ENCODE peak calls at places on chromosomes 6 and 20, in four cellular contexts. V, Q, D and K are unnamed samples.

GRCh38 chr6:73455865-73456629 is 4.0 kb upstream of the CGAS start:
- DNase-seq in V (no peak), D (no peak), Q (peak), K (no peak)

GRCh38 chr20:44017905-44018683 is 103.4 kb downstream of the TOX2 start:
- DNase-seq in Q (peak), D (no peak), V (no peak), K (no peak)

GRCh38 chr20:19482726-19483125 is 270.3 kb downstream of the SLC24A3 start:
- DNase-seq in D (no peak), Q (no peak), V (no peak), K (no peak)

GRCh38 chr20:9408422-9409300 is 105.7 kb upstream of the LAMP5 start:
- DNase-seq in Q (peak), V (no peak), D (no peak), K (no peak)

GRCh38 chr6:26003102-26003694 is 40.6 kb downstream of the TRIM38 start:
- DNase-seq in V (peak), Q (peak), D (peak), K (peak)

GRCh38 chr20:8428988-8429387 is 296.9 kb downstream of the PLCB1 start:
- DNase-seq in V (no peak), D (no peak), Q (no peak), K (no peak)

GRCh38 chr6:141946502-141946901 is 186.2 kb upstream of the GJE1 start:
- DNase-seq in V (no peak), D (no peak), Q (no peak), K (no peak)

GRCh38 chr20:46130534-46130933 is 12.4 kb downstream of the CD40 start:
- DNase-seq in D (no peak), V (no peak), Q (no peak), K (no peak)

GRCh38 chr6:16623029-16623653 is 138.1 kb downstream of the ATXN1 start:
- DNase-seq in V (no peak), Q (peak), D (no peak), K (no peak)

GRCh38 chr6:24547243-24547642 is 52.5 kb downstream of the ALDH5A1 start:
- DNase-seq in D (peak), V (peak), Q (no peak), K (peak)

GRCh38 chr20:31236953-31237352 is 20.5 kb upstream of the DEFB115 start:
- DNase-seq in D (no peak), V (no peak), Q (no peak), K (no peak)

GRCh38 chr6:156697224-156697623 is 80.0 kb upstream of the ARID1B start:
- DNase-seq in V (no peak), D (no peak), Q (no peak), K (no peak)

GRCh38 chr20:12700701-12701100 is 308.1 kb upstream of the SPTLC3 start:
- DNase-seq in Q (no peak), V (peak), D (no peak), K (no peak)

GRCh38 chr6:116277124-116277523 is 2.6 kb downstream of the TSPYL1 start:
- DNase-seq in Q (no peak), V (no peak), D (no peak), K (peak)

GRCh38 chr6:47529734-47530133 is 52.1 kb downstream of the CD2AP start:
- DNase-seq in D (no peak), Q (no peak), V (no peak), K (peak)

GRCh38 chr6:107561325-107561724 is 71.4 kb downstream of the SOBP start:
- DNase-seq in D (no peak), Q (no peak), V (no peak), K (no peak)

GRCh38 chr6:36631326-36632046 is 37.3 kb downstream of the SRSF3 start:
- DNase-seq in V (no peak), D (no peak), Q (no peak), K (no peak)

GRCh38 chr6:19268718-19269117 is 568.5 kb upstream of the ID4 start:
- DNase-seq in Q (no peak), V (no peak), D (no peak), K (no peak)

GRCh38 chr6:626236-626635 is 30.7 kb downstream of the HUS1B start:
- DNase-seq in V (no peak), D (no peak), Q (peak), K (no peak)

GRCh38 chr6:32668226-32668747 is 1.8 kb upstream of the HLA-DQB1 start:
- DNase-seq in V (peak), D (no peak), Q (peak), K (peak)

GRCh38 chr20:58621906-58622548 is 29.1 kb upstream of the STX16 start:
- DNase-seq in D (no peak), V (no peak), Q (no peak), K (no peak)

GRCh38 chr20:6705920-6706500 is 61.5 kb upstream of the BMP2 start:
- DNase-seq in V (no peak), Q (no peak), D (no peak), K (no peak)

GRCh38 chr6:78942451-78942850 is 75.1 kb downstream of the IRAK1BP1 start:
- DNase-seq in V (no peak), Q (peak), D (no peak), K (no peak)

GRCh38 chr6:135537782-135538301 is 40.3 kb upstream of the AHI1 start:
- DNase-seq in V (no peak), D (no peak), Q (peak), K (peak)

GRCh38 chr20:58718121-58718563 is 25.5 kb downstream of the NPEPL1 start:
- DNase-seq in D (peak), Q (no peak), V (peak), K (no peak)

GRCh38 chr20:25503946-25504345 is 81.4 kb downstream of the NINL start:
- DNase-seq in V (no peak), D (no peak), Q (no peak), K (no peak)

GRCh38 chr20:50520222-50520877 is 10.2 kb downstream of the PTPN1 start:
- DNase-seq in Q (no peak), D (no peak), V (no peak), K (no peak)

GRCh38 chr6:167930300-167930699 is 67.2 kb upstream of the KIF25 start:
- DNase-seq in D (no peak), V (no peak), Q (peak), K (no peak)

GRCh38 chr6:150729188-150729748 is 129.6 kb downstream of the PLEKHG1 start:
- DNase-seq in Q (no peak), D (no peak), V (no peak), K (no peak)

GRCh38 chr6:18022398-18023231 is 35.2 kb upstream of the KIF13A start:
- DNase-seq in D (no peak), V (peak), Q (peak), K (peak)

GRCh38 chr6:163329991-163330390 is 84.5 kb upstream of the QKI start:
- DNase-seq in Q (no peak), D (no peak), V (no peak), K (no peak)

GRCh38 chr6:14540276-14540675 is 422.7 kb downstream of the CD83 start:
- DNase-seq in D (no peak), V (no peak), Q (peak), K (no peak)

GRCh38 chr6:104396077-104396476 is 463.6 kb downstream of the HACE1 start:
- DNase-seq in V (no peak), Q (no peak), D (no peak), K (no peak)

GRCh38 chr6:27502508-27503435 is 29.9 kb upstream of the ZNF184 start:
- DNase-seq in Q (peak), V (peak), D (peak), K (peak)

GRCh38 chr6:5813625-5814027 is 193.1 kb downstream of the NRN1 start:
- DNase-seq in D (no peak), Q (no peak), V (no peak), K (no peak)

GRCh38 chr6:5817869-5818268 is 188.9 kb downstream of the NRN1 start:
- DNase-seq in Q (no peak), V (no peak), D (no peak), K (no peak)

GRCh38 chr6:5814116-5814515 is 192.6 kb downstream of the NRN1 start:
- DNase-seq in D (no peak), Q (no peak), V (no peak), K (no peak)

GRCh38 chr6:5818959-5819358 is 187.8 kb downstream of the NRN1 start:
- DNase-seq in V (no peak), D (no peak), Q (no peak), K (no peak)
- H4K5ac ChIP-seq in V (no peak), D (no peak), Q (no peak), K (no peak)

DNA sequence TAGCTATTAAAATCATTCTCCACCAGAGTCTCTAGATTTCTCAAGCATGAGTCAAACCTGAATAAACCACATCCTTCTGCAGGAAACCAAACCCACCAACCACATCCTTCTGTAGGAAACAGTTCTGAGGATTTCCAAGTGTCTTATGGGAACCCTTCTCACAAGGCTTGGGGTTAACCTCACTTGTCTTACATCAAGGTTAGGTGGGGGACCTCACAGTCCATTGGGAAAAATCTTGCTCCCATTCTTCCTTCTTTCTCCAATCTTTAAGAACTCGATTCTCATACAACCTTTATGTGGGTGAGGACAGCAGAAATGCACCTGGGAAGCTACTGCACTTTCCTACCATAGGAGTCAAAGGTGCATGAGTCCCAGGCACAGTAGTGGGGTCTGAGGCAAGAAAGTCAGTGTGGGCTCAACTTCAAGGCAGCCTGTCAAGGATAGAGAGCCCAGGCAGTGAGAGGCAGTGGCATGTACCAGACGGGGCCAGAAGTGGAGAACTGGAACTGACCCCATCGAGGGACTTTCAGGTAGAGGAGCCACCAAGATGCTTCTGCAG is 114.5 kb downstream of the SLC22A3 start:
- DNase-seq in D (no peak), Q (peak), V (no peak), K (no peak)
- H3K4ac ChIP-seq in D (no peak), Q (peak), V (no peak), K (no peak)

GRCh38 chr6:105600342-105601293 is 197.7 kb upstream of the PREP start:
- DNase-seq in V (no peak), D (no peak), Q (peak), K (no peak)

GRCh38 chr6:105604593-105604905 is 201.7 kb upstream of the PREP start:
- DNase-seq in Q (no peak), V (no peak), D (no peak), K (no peak)

GRCh38 chr6:105603779-105604592 is 201.1 kb upstream of the PREP start:
- DNase-seq in D (no peak), Q (peak), V (no peak), K (no peak)

GRCh38 chr6:105598264-105598663 is 195.4 kb upstream of the PREP start:
- DNase-seq in V (no peak), Q (no peak), D (no peak), K (no peak)

GRCh38 chr6:105601541-105602174 is 198.8 kb upstream of the PREP start:
- DNase-seq in V (no peak), D (no peak), Q (peak), K (peak)
- H3K9ac ChIP-seq in V (no peak), D (no peak), Q (peak), K (no peak)

GRCh38 chr6:44675449-44675848 is 287.9 kb downstream of the CDC5L start:
- DNase-seq in D (no peak), V (no peak), Q (no peak), K (no peak)
- H4K5ac ChIP-seq in D (no peak), V (no peak), Q (no peak), K (no peak)

GRCh38 chr6:149544646-149545257 is 1.1 kb downstream of the PPIL4 start:
- DNase-seq in V (no peak), D (no peak), Q (no peak), K (no peak)
- H3K4ac ChIP-seq in V (no peak), D (no peak), Q (peak), K (no peak)

GRCh38 chr6:140051521-140052455 is 677.3 kb upstream of the CITED2 start:
- DNase-seq in Q (peak), D (no peak), V (no peak), K (no peak)
- H3K9ac ChIP-seq in Q (peak), D (no peak), V (no peak), K (no peak)

GRCh38 chr6:82337688-82338257 is 25.8 kb upstream of the TPBG start:
- DNase-seq in Q (no peak), D (no peak), V (no peak), K (peak)
- H4K5ac ChIP-seq in Q (no peak), D (no peak), V (no peak), K (no peak)

GRCh38 chr6:11616200-11616611 is 78.7 kb downstream of the TMEM170B start:
- DNase-seq in V (no peak), D (no peak), Q (peak), K (peak)
- H3K4ac ChIP-seq in V (no peak), D (no peak), Q (peak), K (no peak)